ENCODE peak calls at places on chromosomes 6 and 20, in five cellular contexts. One of them, this sample, is unnamed.

GRCh38 chr6:20879121-20879520 is 344.9 kb downstream of the CDKAL1 start:
- DNase-seq in naive B cell: no peak
- DNase-seq in stimulated activated naive CD8-positive, alpha-beta T cell treated with anti-CD3 and anti-CD28 coated beads, Interleukin-15, Interleukin-2, amounts not matched to agents 100 U/mL and 50 U/mL, for 24 hours: no peak
- DNase-seq in choroid plexus epithelial cell: no peak
- DNase-seq in A172: no peak
- DNase-seq in this sample: no peak

GRCh38 chr20:13649548-13649947 is 10.8 kb upstream of the TASP1 start:
- DNase-seq in naive B cell: no peak
- DNase-seq in A172: no peak
- DNase-seq in stimulated activated naive CD8-positive, alpha-beta T cell treated with anti-CD3 and anti-CD28 coated beads, Interleukin-15, Interleukin-2, amounts not matched to agents 100 U/mL and 50 U/mL, for 24 hours: no peak
- DNase-seq in choroid plexus epithelial cell: no peak
- DNase-seq in this sample: no peak

GRCh38 chr20:33694666-33695065 is 8.5 kb upstream of the E2F1 start:
- DNase-seq in stimulated activated naive CD8-positive, alpha-beta T cell treated with anti-CD3 and anti-CD28 coated beads, Interleukin-15, Interleukin-2, amounts not matched to agents 100 U/mL and 50 U/mL, for 24 hours: no peak
- DNase-seq in naive B cell: no peak
- DNase-seq in choroid plexus epithelial cell: no peak
- DNase-seq in A172: no peak
- DNase-seq in this sample: no peak

GRCh38 chr6:159934181-159934580 is 34.7 kb upstream of the IGF2R start:
- DNase-seq in naive B cell: no peak
- DNase-seq in choroid plexus epithelial cell: no peak
- DNase-seq in A172: no peak
- DNase-seq in stimulated activated naive CD8-positive, alpha-beta T cell treated with anti-CD3 and anti-CD28 coated beads, Interleukin-15, Interleukin-2, amounts not matched to agents 100 U/mL and 50 U/mL, for 24 hours: no peak
- DNase-seq in this sample: no peak

GRCh38 chr6:1325471-1326309 is 13.8 kb downstream of the FOXQ1 start:
- DNase-seq in A172: peak
- DNase-seq in stimulated activated naive CD8-positive, alpha-beta T cell treated with anti-CD3 and anti-CD28 coated beads, Interleukin-15, Interleukin-2, amounts not matched to agents 100 U/mL and 50 U/mL, for 24 hours: no peak
- DNase-seq in naive B cell: no peak
- DNase-seq in choroid plexus epithelial cell: peak
- DNase-seq in this sample: no peak

GRCh38 chr6:152428126-152428525 is 209.0 kb downstream of the SYNE1 start:
- DNase-seq in choroid plexus epithelial cell: peak
- DNase-seq in stimulated activated naive CD8-positive, alpha-beta T cell treated with anti-CD3 and anti-CD28 coated beads, Interleukin-15, Interleukin-2, amounts not matched to agents 100 U/mL and 50 U/mL, for 24 hours: no peak
- DNase-seq in naive B cell: no peak
- DNase-seq in A172: no peak
- DNase-seq in this sample: no peak

GRCh38 chr6:40320441-40320840 is 266.7 kb downstream of the LRFN2 start:
- DNase-seq in A172: no peak
- DNase-seq in choroid plexus epithelial cell: no peak
- DNase-seq in naive B cell: no peak
- DNase-seq in stimulated activated naive CD8-positive, alpha-beta T cell treated with anti-CD3 and anti-CD28 coated beads, Interleukin-15, Interleukin-2, amounts not matched to agents 100 U/mL and 50 U/mL, for 24 hours: no peak
- DNase-seq in this sample: no peak

GRCh38 chr6:157317129-157317814 is 6.0 kb downstream of the TMEM242 start:
- DNase-seq in choroid plexus epithelial cell: peak
- DNase-seq in naive B cell: no peak
- DNase-seq in stimulated activated naive CD8-positive, alpha-beta T cell treated with anti-CD3 and anti-CD28 coated beads, Interleukin-15, Interleukin-2, amounts not matched to agents 100 U/mL and 50 U/mL, for 24 hours: no peak
- DNase-seq in A172: peak
- DNase-seq in this sample: no peak

GRCh38 chr20:23159923-23160445 is 73.9 kb upstream of the CD93 start:
- DNase-seq in A172: no peak
- DNase-seq in stimulated activated naive CD8-positive, alpha-beta T cell treated with anti-CD3 and anti-CD28 coated beads, Interleukin-15, Interleukin-2, amounts not matched to agents 100 U/mL and 50 U/mL, for 24 hours: no peak
- DNase-seq in naive B cell: no peak
- DNase-seq in choroid plexus epithelial cell: no peak
- DNase-seq in this sample: peak

GRCh38 chr6:82589509-82590206 is 226.0 kb downstream of the TPBG start:
- DNase-seq in choroid plexus epithelial cell: peak
- DNase-seq in A172: peak
- DNase-seq in stimulated activated naive CD8-positive, alpha-beta T cell treated with anti-CD3 and anti-CD28 coated beads, Interleukin-15, Interleukin-2, amounts not matched to agents 100 U/mL and 50 U/mL, for 24 hours: no peak
- DNase-seq in naive B cell: no peak
- DNase-seq in this sample: peak

GRCh38 chr20:20212675-20213096 is 155.2 kb upstream of the INSM1 start:
- DNase-seq in choroid plexus epithelial cell: no peak
- DNase-seq in A172: no peak
- DNase-seq in stimulated activated naive CD8-positive, alpha-beta T cell treated with anti-CD3 and anti-CD28 coated beads, Interleukin-15, Interleukin-2, amounts not matched to agents 100 U/mL and 50 U/mL, for 24 hours: no peak
- DNase-seq in naive B cell: no peak
- DNase-seq in this sample: no peak

GRCh38 chr6:19771753-19772336 is 65.3 kb upstream of the ID4 start:
- DNase-seq in choroid plexus epithelial cell: peak
- DNase-seq in naive B cell: no peak
- DNase-seq in stimulated activated naive CD8-positive, alpha-beta T cell treated with anti-CD3 and anti-CD28 coated beads, Interleukin-15, Interleukin-2, amounts not matched to agents 100 U/mL and 50 U/mL, for 24 hours: no peak
- DNase-seq in A172: peak
- DNase-seq in this sample: no peak

GRCh38 chr6:130070747-130071146 is 52.4 kb downstream of the L3MBTL3 start:
- DNase-seq in naive B cell: no peak
- DNase-seq in A172: no peak
- DNase-seq in stimulated activated naive CD8-positive, alpha-beta T cell treated with anti-CD3 and anti-CD28 coated beads, Interleukin-15, Interleukin-2, amounts not matched to agents 100 U/mL and 50 U/mL, for 24 hours: no peak
- DNase-seq in choroid plexus epithelial cell: no peak
- DNase-seq in this sample: no peak

GRCh38 chr20:57749861-57750260 is 40.0 kb upstream of the PMEPA1 start:
- DNase-seq in naive B cell: no peak
- DNase-seq in choroid plexus epithelial cell: no peak
- DNase-seq in A172: no peak
- DNase-seq in stimulated activated naive CD8-positive, alpha-beta T cell treated with anti-CD3 and anti-CD28 coated beads, Interleukin-15, Interleukin-2, amounts not matched to agents 100 U/mL and 50 U/mL, for 24 hours: no peak
- DNase-seq in this sample: no peak

GRCh38 chr6:79898076-79898475 is 49.3 kb downstream of the ELOVL4 start:
- DNase-seq in naive B cell: no peak
- DNase-seq in choroid plexus epithelial cell: no peak
- DNase-seq in A172: no peak
- DNase-seq in stimulated activated naive CD8-positive, alpha-beta T cell treated with anti-CD3 and anti-CD28 coated beads, Interleukin-15, Interleukin-2, amounts not matched to agents 100 U/mL and 50 U/mL, for 24 hours: no peak
- DNase-seq in this sample: no peak

GRCh38 chr6:148497717-148498116 is 155.1 kb downstream of the SASH1 start:
- DNase-seq in naive B cell: no peak
- DNase-seq in choroid plexus epithelial cell: no peak
- DNase-seq in A172: no peak
- DNase-seq in stimulated activated naive CD8-positive, alpha-beta T cell treated with anti-CD3 and anti-CD28 coated beads, Interleukin-15, Interleukin-2, amounts not matched to agents 100 U/mL and 50 U/mL, for 24 hours: no peak
- DNase-seq in this sample: no peak

GRCh38 chr20:57964011-57964862 is 254.4 kb upstream of the PMEPA1 start:
- DNase-seq in stimulated activated naive CD8-positive, alpha-beta T cell treated with anti-CD3 and anti-CD28 coated beads, Interleukin-15, Interleukin-2, amounts not matched to agents 100 U/mL and 50 U/mL, for 24 hours: no peak
- DNase-seq in choroid plexus epithelial cell: no peak
- DNase-seq in A172: peak
- DNase-seq in naive B cell: no peak
- DNase-seq in this sample: no peak

GRCh38 chr6:130366011-130366963 is at the start of gene TMEM200A:
- DNase-seq in naive B cell: no peak
- DNase-seq in stimulated activated naive CD8-positive, alpha-beta T cell treated with anti-CD3 and anti-CD28 coated beads, Interleukin-15, Interleukin-2, amounts not matched to agents 100 U/mL and 50 U/mL, for 24 hours: peak
- DNase-seq in A172: peak
- DNase-seq in choroid plexus epithelial cell: peak
- DNase-seq in this sample: no peak

GRCh38 chr6:48061630-48062029 is 49.4 kb downstream of the PTCHD4 start:
- DNase-seq in naive B cell: no peak
- DNase-seq in choroid plexus epithelial cell: peak
- DNase-seq in A172: peak
- DNase-seq in stimulated activated naive CD8-positive, alpha-beta T cell treated with anti-CD3 and anti-CD28 coated beads, Interleukin-15, Interleukin-2, amounts not matched to agents 100 U/mL and 50 U/mL, for 24 hours: no peak
- DNase-seq in this sample: no peak

GRCh38 chr6:112881027-112881426 is 533.9 kb downstream of the RFPL4B start:
- DNase-seq in choroid plexus epithelial cell: peak
- DNase-seq in stimulated activated naive CD8-positive, alpha-beta T cell treated with anti-CD3 and anti-CD28 coated beads, Interleukin-15, Interleukin-2, amounts not matched to agents 100 U/mL and 50 U/mL, for 24 hours: no peak
- DNase-seq in naive B cell: no peak
- DNase-seq in A172: peak
- DNase-seq in this sample: no peak

GRCh38 chr6:80468398-80468797 is 361.9 kb downstream of the BCKDHB start:
- DNase-seq in A172: no peak
- DNase-seq in stimulated activated naive CD8-positive, alpha-beta T cell treated with anti-CD3 and anti-CD28 coated beads, Interleukin-15, Interleukin-2, amounts not matched to agents 100 U/mL and 50 U/mL, for 24 hours: no peak
- DNase-seq in choroid plexus epithelial cell: peak
- DNase-seq in naive B cell: no peak
- DNase-seq in this sample: no peak

GRCh38 chr6:112931835-112932234 is 584.7 kb downstream of the RFPL4B start:
- DNase-seq in A172: peak
- DNase-seq in naive B cell: no peak
- DNase-seq in stimulated activated naive CD8-positive, alpha-beta T cell treated with anti-CD3 and anti-CD28 coated beads, Interleukin-15, Interleukin-2, amounts not matched to agents 100 U/mL and 50 U/mL, for 24 hours: no peak
- DNase-seq in choroid plexus epithelial cell: peak
- DNase-seq in this sample: no peak

GRCh38 chr6:85920782-85921181 is 278.1 kb upstream of the SYNCRIP start:
- DNase-seq in stimulated activated naive CD8-positive, alpha-beta T cell treated with anti-CD3 and anti-CD28 coated beads, Interleukin-15, Interleukin-2, amounts not matched to agents 100 U/mL and 50 U/mL, for 24 hours: no peak
- DNase-seq in A172: no peak
- DNase-seq in choroid plexus epithelial cell: no peak
- DNase-seq in naive B cell: no peak
- DNase-seq in this sample: no peak